ENCODE peak calls at places on chromosomes 6 and 20, in seven cellular contexts. Q, V, O, S, E, K and L are unnamed samples.

GRCh38 chr6:34731393-34732060 is 25.8 kb upstream of the SNRPC start:
- DNase-seq in Q (no peak), V (no peak), O (no peak), S (no peak), E (no peak), K (no peak), L (no peak)

GRCh38 chr20:18005170-18005989 is 36.6 kb downstream of the MGME1 start:
- DNase-seq in Q (peak), V (no peak), O (no peak), S (no peak), E (peak), K (no peak), L (no peak)

GRCh38 chr20:32984196-32984595 is 20.0 kb downstream of the SUN5 start:
- DNase-seq in Q (no peak), V (no peak), O (no peak), S (no peak), E (peak), K (peak), L (no peak)

GRCh38 chr20:32539817-32540675 is 45.1 kb downstream of the NOL4L start:
- DNase-seq in Q (no peak), V (no peak), O (no peak), S (peak), E (no peak), K (no peak), L (no peak)

GRCh38 chr20:24738058-24738775 is 210.9 kb upstream of the CST7 start:
- DNase-seq in Q (no peak), V (no peak), O (no peak), S (no peak), E (no peak), K (no peak), L (no peak)

GRCh38 chr6:157586476-157587126 is 205.6 kb downstream of the ZDHHC14 start:
- DNase-seq in Q (no peak), V (no peak), O (no peak), S (no peak), E (no peak), K (no peak), L (no peak)

GRCh38 chr6:111157412-111157811 is 70.1 kb downstream of the SLC16A10 start:
- DNase-seq in Q (no peak), V (no peak), O (no peak), S (no peak), E (no peak), K (no peak), L (no peak)

GRCh38 chr6:93751969-93752368 is 332.6 kb upstream of the EPHA7 start:
- DNase-seq in Q (no peak), V (no peak), O (no peak), S (no peak), E (no peak), K (no peak), L (no peak)

GRCh38 chr20:3764659-3765058 is 2.9 kb downstream of the ADISSP start:
- DNase-seq in Q (no peak), V (no peak), O (no peak), S (no peak), E (no peak), K (no peak), L (no peak)

GRCh38 chr6:90890681-90891337 is 303.9 kb upstream of the MAP3K7 start:
- DNase-seq in Q (no peak), V (no peak), O (no peak), S (no peak), E (no peak), K (no peak), L (no peak)

GRCh38 chr6:159043236-159043635 is 1.6 kb downstream of the TAGAP start:
- DNase-seq in Q (no peak), V (no peak), O (no peak), S (no peak), E (no peak), K (no peak), L (no peak)

GRCh38 chr6:33160728-33161323 is 31.4 kb downstream of the COL11A2 start:
- DNase-seq in Q (no peak), V (no peak), O (peak), S (peak), E (no peak), K (peak), L (peak)

GRCh38 chr6:5287205-5287965 is 26.1 kb downstream of the FARS2 start:
- DNase-seq in Q (no peak), V (no peak), O (no peak), S (no peak), E (no peak), K (no peak), L (no peak)

GRCh38 chr20:36543187-36544133 is 2.1 kb downstream of the MYL9 start:
- DNase-seq in Q (peak), V (no peak), O (no peak), S (no peak), E (no peak), K (no peak), L (no peak)

GRCh38 chr20:57384953-57385761 is 6.0 kb upstream of the RBM38 start:
- DNase-seq in Q (no peak), V (no peak), O (no peak), S (no peak), E (no peak), K (no peak), L (no peak)

GRCh38 chr20:18225652-18226051 is 62.7 kb upstream of the ZNF133 start:
- DNase-seq in Q (no peak), V (no peak), O (no peak), S (no peak), E (no peak), K (no peak), L (no peak)

GRCh38 chr6:166308769-166309589 is 787 bp upstream of the PRR18 start:
- DNase-seq in Q (no peak), V (no peak), O (no peak), S (peak), E (no peak), K (peak), L (no peak)

GRCh38 chr6:21384211-21384610 is 209.3 kb upstream of the SOX4 start:
- DNase-seq in Q (no peak), V (no peak), O (no peak), S (no peak), E (no peak), K (no peak), L (no peak)

GRCh38 chr6:39997101-39997635 is 62.9 kb upstream of the MOCS1 start:
- DNase-seq in Q (no peak), V (no peak), O (no peak), S (no peak), E (no peak), K (no peak), L (no peak)

GRCh38 chr6:41519748-41520699 is 26.2 kb upstream of the FOXP4 start:
- DNase-seq in Q (no peak), V (no peak), O (no peak), S (peak), E (no peak), K (no peak), L (no peak)

GRCh38 chr6:113414511-113414910 is 442.6 kb upstream of the MARCKS start:
- DNase-seq in Q (no peak), V (no peak), O (no peak), S (peak), E (no peak), K (no peak), L (peak)

GRCh38 chr20:1441133-1441532 is 25.5 kb downstream of the NSFL1C start:
- DNase-seq in Q (no peak), V (no peak), O (no peak), S (no peak), E (no peak), K (no peak), L (no peak)